ENCODE peak calls at places on chromosomes 13 and 19, in nine cellular contexts. One of them, this sample, is unnamed.

GRCh38 chr19:33819875-33820781 is 23.5 kb downstream of the KCTD15 start:
- DNase-seq in astrocyte of the hippocampus: peak
- DNase-seq in hippocampal formation: no peak
- DNase-seq in esophagus squamous epithelium: no peak
- DNase-seq in stimulated activated CD8-positive, alpha-beta memory T cell treated with anti-CD3 and anti-CD28 coated beads, Interleukin-4, amount 100 ng/mL, for 48 hours: peak
- DNase-seq in Right ventricle myocardium superior: peak
- DNase-seq in HEK293T: no peak
- DNase-seq in stomach: peak
- DNase-seq in GM13976: peak
- DNase-seq in this sample: peak

GRCh38 chr19:41218615-41219507 is at the start of gene AXL:
- DNase-seq in Right ventricle myocardium superior: peak
- DNase-seq in stimulated activated CD8-positive, alpha-beta memory T cell treated with anti-CD3 and anti-CD28 coated beads, Interleukin-4, amount 100 ng/mL, for 48 hours: no peak
- DNase-seq in GM13976: no peak
- DNase-seq in esophagus squamous epithelium: no peak
- DNase-seq in hippocampal formation: peak
- DNase-seq in HEK293T: no peak
- DNase-seq in astrocyte of the hippocampus: peak
- DNase-seq in stomach: peak
- DNase-seq in this sample: peak

GRCh38 chr13:34437873-34438272 is 504.2 kb upstream of the NBEA start:
- DNase-seq in HEK293T: no peak
- DNase-seq in hippocampal formation: no peak
- DNase-seq in astrocyte of the hippocampus: no peak
- DNase-seq in stimulated activated CD8-positive, alpha-beta memory T cell treated with anti-CD3 and anti-CD28 coated beads, Interleukin-4, amount 100 ng/mL, for 48 hours: no peak
- DNase-seq in Right ventricle myocardium superior: no peak
- DNase-seq in esophagus squamous epithelium: no peak
- DNase-seq in GM13976: no peak
- DNase-seq in stomach: no peak
- DNase-seq in this sample: no peak

GRCh38 chr13:96248103-96248502 is 158.2 kb downstream of the HS6ST3 start:
- DNase-seq in Right ventricle myocardium superior: no peak
- DNase-seq in stomach: no peak
- DNase-seq in hippocampal formation: no peak
- DNase-seq in stimulated activated CD8-positive, alpha-beta memory T cell treated with anti-CD3 and anti-CD28 coated beads, Interleukin-4, amount 100 ng/mL, for 48 hours: no peak
- DNase-seq in GM13976: no peak
- DNase-seq in astrocyte of the hippocampus: no peak
- DNase-seq in HEK293T: no peak
- DNase-seq in esophagus squamous epithelium: no peak
- DNase-seq in this sample: no peak

GRCh38 chr19:37946132-37946531 is 39.1 kb downstream of the SIPA1L3 start:
- DNase-seq in HEK293T: no peak
- DNase-seq in esophagus squamous epithelium: no peak
- DNase-seq in Right ventricle myocardium superior: no peak
- DNase-seq in GM13976: no peak
- DNase-seq in astrocyte of the hippocampus: no peak
- DNase-seq in hippocampal formation: no peak
- DNase-seq in stomach: peak
- DNase-seq in stimulated activated CD8-positive, alpha-beta memory T cell treated with anti-CD3 and anti-CD28 coated beads, Interleukin-4, amount 100 ng/mL, for 48 hours: no peak
- DNase-seq in this sample: no peak

GRCh38 chr13:37403776-37404497 is 194.6 kb downstream of the POSTN start:
- DNase-seq in astrocyte of the hippocampus: peak
- DNase-seq in hippocampal formation: no peak
- DNase-seq in stimulated activated CD8-positive, alpha-beta memory T cell treated with anti-CD3 and anti-CD28 coated beads, Interleukin-4, amount 100 ng/mL, for 48 hours: no peak
- DNase-seq in esophagus squamous epithelium: no peak
- DNase-seq in GM13976: no peak
- DNase-seq in HEK293T: no peak
- DNase-seq in stomach: no peak
- DNase-seq in Right ventricle myocardium superior: no peak
- DNase-seq in this sample: peak

GRCh38 chr19:1118999-1119398 is 15.2 kb downstream of the GPX4 start:
- DNase-seq in Right ventricle myocardium superior: no peak
- DNase-seq in stimulated activated CD8-positive, alpha-beta memory T cell treated with anti-CD3 and anti-CD28 coated beads, Interleukin-4, amount 100 ng/mL, for 48 hours: no peak
- DNase-seq in GM13976: no peak
- DNase-seq in hippocampal formation: no peak
- DNase-seq in stomach: no peak
- DNase-seq in esophagus squamous epithelium: no peak
- DNase-seq in HEK293T: no peak
- DNase-seq in astrocyte of the hippocampus: no peak
- DNase-seq in this sample: no peak

GRCh38 chr19:33186835-33187540 is 7.1 kb upstream of the LRP3 start:
- DNase-seq in astrocyte of the hippocampus: no peak
- DNase-seq in hippocampal formation: no peak
- DNase-seq in GM13976: no peak
- DNase-seq in stimulated activated CD8-positive, alpha-beta memory T cell treated with anti-CD3 and anti-CD28 coated beads, Interleukin-4, amount 100 ng/mL, for 48 hours: no peak
- DNase-seq in Right ventricle myocardium superior: peak
- DNase-seq in stomach: no peak
- DNase-seq in HEK293T: no peak
- DNase-seq in esophagus squamous epithelium: no peak
- DNase-seq in this sample: no peak

GRCh38 chr13:105139380-105140285 is 1395.8 kb downstream of the EFNB2 start:
- DNase-seq in hippocampal formation: peak
- DNase-seq in stimulated activated CD8-positive, alpha-beta memory T cell treated with anti-CD3 and anti-CD28 coated beads, Interleukin-4, amount 100 ng/mL, for 48 hours: peak
- DNase-seq in HEK293T: peak
- DNase-seq in GM13976: peak
- DNase-seq in stomach: peak
- DNase-seq in astrocyte of the hippocampus: no peak
- DNase-seq in esophagus squamous epithelium: peak
- DNase-seq in Right ventricle myocardium superior: peak
- DNase-seq in this sample: peak

GRCh38 chr19:30228726-30229523 is 143.3 kb upstream of the ZNF536 start:
- DNase-seq in stomach: no peak
- DNase-seq in stimulated activated CD8-positive, alpha-beta memory T cell treated with anti-CD3 and anti-CD28 coated beads, Interleukin-4, amount 100 ng/mL, for 48 hours: no peak
- DNase-seq in astrocyte of the hippocampus: peak
- DNase-seq in hippocampal formation: peak
- DNase-seq in GM13976: peak
- DNase-seq in HEK293T: no peak
- DNase-seq in esophagus squamous epithelium: no peak
- DNase-seq in Right ventricle myocardium superior: no peak
- DNase-seq in this sample: peak

GRCh38 chr13:25276748-25277147 is 10.5 kb downstream of the MTMR6 start:
- DNase-seq in stomach: no peak
- DNase-seq in astrocyte of the hippocampus: peak
- DNase-seq in HEK293T: no peak
- DNase-seq in GM13976: no peak
- DNase-seq in Right ventricle myocardium superior: no peak
- DNase-seq in stimulated activated CD8-positive, alpha-beta memory T cell treated with anti-CD3 and anti-CD28 coated beads, Interleukin-4, amount 100 ng/mL, for 48 hours: no peak
- DNase-seq in esophagus squamous epithelium: no peak
- DNase-seq in hippocampal formation: no peak
- DNase-seq in this sample: no peak

GRCh38 chr13:43293008-43293407 is 269.6 kb downstream of the DNAJC15 start:
- DNase-seq in hippocampal formation: no peak
- DNase-seq in Right ventricle myocardium superior: no peak
- DNase-seq in stimulated activated CD8-positive, alpha-beta memory T cell treated with anti-CD3 and anti-CD28 coated beads, Interleukin-4, amount 100 ng/mL, for 48 hours: peak
- DNase-seq in astrocyte of the hippocampus: no peak
- DNase-seq in stomach: no peak
- DNase-seq in esophagus squamous epithelium: no peak
- DNase-seq in HEK293T: no peak
- DNase-seq in GM13976: no peak
- DNase-seq in this sample: no peak

GRCh38 chr13:23674795-23675640 is 104.8 kb downstream of the TNFRSF19 start:
- DNase-seq in hippocampal formation: no peak
- DNase-seq in stimulated activated CD8-positive, alpha-beta memory T cell treated with anti-CD3 and anti-CD28 coated beads, Interleukin-4, amount 100 ng/mL, for 48 hours: no peak
- DNase-seq in stomach: no peak
- DNase-seq in HEK293T: no peak
- DNase-seq in astrocyte of the hippocampus: peak
- DNase-seq in esophagus squamous epithelium: no peak
- DNase-seq in GM13976: no peak
- DNase-seq in Right ventricle myocardium superior: no peak
- DNase-seq in this sample: no peak

GRCh38 chr13:46588019-46588418 is 35.0 kb downstream of the LRCH1 start:
- DNase-seq in HEK293T: no peak
- DNase-seq in hippocampal formation: no peak
- DNase-seq in astrocyte of the hippocampus: no peak
- DNase-seq in esophagus squamous epithelium: no peak
- DNase-seq in stimulated activated CD8-positive, alpha-beta memory T cell treated with anti-CD3 and anti-CD28 coated beads, Interleukin-4, amount 100 ng/mL, for 48 hours: no peak
- DNase-seq in stomach: no peak
- DNase-seq in Right ventricle myocardium superior: no peak
- DNase-seq in GM13976: no peak
- DNase-seq in this sample: no peak

This sample was measured in GM03348.